ENCODE peak calls at places on chromosomes 12 and 14, in four cellular contexts. One of them, this sample, is unnamed.

GRCh38 chr12:124436366-124436765 is 131.0 kb downstream of the NCOR2 start:
- DNase-seq in nephron progenitor cell: no peak
- DNase-seq in A549: no peak
- DNase-seq in endodermal cell: peak
- DNase-seq in this sample: no peak

GRCh38 chr14:41606249-41607118 is at the start of gene LRFN5:
- DNase-seq in nephron progenitor cell: peak
- DNase-seq in A549: no peak
- DNase-seq in endodermal cell: peak
- DNase-seq in this sample: no peak

GRCh38 chr14:62002636-62003035 is 240.4 kb downstream of the SNAPC1 start:
- DNase-seq in nephron progenitor cell: no peak
- DNase-seq in A549: no peak
- DNase-seq in endodermal cell: no peak
- DNase-seq in this sample: no peak

GRCh38 chr12:46964496-46965098 is 114.8 kb upstream of the PCED1B start:
- DNase-seq in nephron progenitor cell: no peak
- DNase-seq in A549: no peak
- DNase-seq in endodermal cell: peak
- DNase-seq in this sample: no peak

GRCh38 chr12:102629262-102629888 is 149.0 kb upstream of the IGF1 start:
- DNase-seq in nephron progenitor cell: no peak
- DNase-seq in A549: no peak
- DNase-seq in endodermal cell: no peak
- DNase-seq in this sample: no peak

GRCh38 chr14:50734950-50735697 is 67.0 kb upstream of the SAV1 start:
- DNase-seq in nephron progenitor cell: no peak
- DNase-seq in A549: no peak
- DNase-seq in endodermal cell: no peak
- DNase-seq in this sample: peak

GRCh38 chr14:85813040-85813439 is 283.1 kb downstream of the FLRT2 start:
- DNase-seq in nephron progenitor cell: no peak
- DNase-seq in A549: no peak
- DNase-seq in endodermal cell: no peak
- DNase-seq in this sample: no peak

GRCh38 chr14:103627073-103628025 is 1.7 kb upstream of the KLC1 start:
- DNase-seq in nephron progenitor cell: no peak
- DNase-seq in A549: no peak
- DNase-seq in endodermal cell: no peak
- DNase-seq in this sample: peak

GRCh38 chr12:30753761-30754382 is 879 bp downstream of the CAPRIN2 start:
- DNase-seq in nephron progenitor cell: no peak
- DNase-seq in A549: no peak
- DNase-seq in endodermal cell: no peak
- DNase-seq in this sample: peak

GRCh38 chr14:102799684-102800562 is 22.7 kb downstream of the TRAF3 start:
- DNase-seq in nephron progenitor cell: no peak
- DNase-seq in A549: no peak
- DNase-seq in endodermal cell: no peak
- DNase-seq in this sample: no peak

GRCh38 chr12:103783744-103784664 is 57.0 kb downstream of the NT5DC3 start:
- DNase-seq in nephron progenitor cell: no peak
- DNase-seq in A549: no peak
- DNase-seq in endodermal cell: no peak
- DNase-seq in this sample: no peak

GRCh38 chr14:21084988-21085853 is 13.2 kb downstream of the ZNF219 start:
- DNase-seq in nephron progenitor cell: no peak
- DNase-seq in A549: no peak
- DNase-seq in endodermal cell: no peak
- DNase-seq in this sample: no peak